ENCODE peak calls at places on chromosomes 6 and 20, in five cellular contexts. One of them, this sample, is unnamed.

GRCh38 chr6:140779341-140779740 is 1353.4 kb upstream of the GJE1 start:
- DNase-seq in neural progenitor cell: no peak
- DNase-seq in osteoblast: no peak
- DNase-seq in IMR-90: peak; percentile 54
- DNase-seq in DND-41: no peak
- DNase-seq in this sample: no peak

GRCh38 chr20:46699651-46700359 is 9.6 kb upstream of the SLC2A10 start:
- DNase-seq in neural progenitor cell: peak; percentile 50
- DNase-seq in osteoblast: no peak
- DNase-seq in IMR-90: peak; percentile 52
- DNase-seq in DND-41: no peak
- DNase-seq in this sample: no peak

GRCh38 chr20:51452734-51453133 is 89.8 kb downstream of the NFATC2 start:
- DNase-seq in neural progenitor cell: no peak
- DNase-seq in osteoblast: no peak
- DNase-seq in IMR-90: no peak
- DNase-seq in DND-41: no peak
- DNase-seq in this sample: no peak

GRCh38 chr6:111837007-111837406 is 36.2 kb downstream of the FYN start:
- DNase-seq in neural progenitor cell: no peak
- DNase-seq in osteoblast: peak; percentile 23
- DNase-seq in IMR-90: no peak
- DNase-seq in DND-41: no peak
- DNase-seq in this sample: no peak

GRCh38 chr20:51666126-51666525 is 102.1 kb downstream of the ATP9A start:
- DNase-seq in neural progenitor cell: no peak
- DNase-seq in osteoblast: no peak
- DNase-seq in IMR-90: no peak
- DNase-seq in DND-41: no peak
- DNase-seq in this sample: no peak

GRCh38 chr6:73074175-73074574 is 151.1 kb downstream of the KHDC1L start:
- DNase-seq in neural progenitor cell: no peak
- DNase-seq in osteoblast: no peak
- DNase-seq in IMR-90: peak; percentile 83
- DNase-seq in DND-41: no peak
- DNase-seq in this sample: peak; percentile 90

GRCh38 chr20:7161690-7162089 is 394.2 kb downstream of the BMP2 start:
- DNase-seq in neural progenitor cell: peak; percentile 32
- DNase-seq in osteoblast: no peak
- DNase-seq in IMR-90: no peak
- DNase-seq in DND-41: no peak
- DNase-seq in this sample: no peak

GRCh38 chr6:103327079-103327478 is 1532.6 kb downstream of the HACE1 start:
- DNase-seq in neural progenitor cell: peak; percentile 34
- DNase-seq in osteoblast: no peak
- DNase-seq in IMR-90: no peak
- DNase-seq in DND-41: no peak
- DNase-seq in this sample: no peak

GRCh38 chr6:75631847-75632246 is 30.2 kb downstream of the SENP6 start:
- DNase-seq in neural progenitor cell: no peak
- DNase-seq in osteoblast: no peak
- DNase-seq in IMR-90: no peak
- DNase-seq in DND-41: no peak
- DNase-seq in this sample: no peak

GRCh38 chr6:1313755-1314503 is 2.0 kb downstream of the FOXQ1 start:
- DNase-seq in neural progenitor cell: peak; percentile 84
- DNase-seq in osteoblast: peak; percentile 90
- DNase-seq in IMR-90: no peak
- DNase-seq in DND-41: no peak
- DNase-seq in this sample: no peak

GRCh38 chr6:1313364-1313754 is 1.5 kb downstream of the FOXQ1 start:
- DNase-seq in neural progenitor cell: no peak
- DNase-seq in osteoblast: peak; percentile 83
- DNase-seq in IMR-90: no peak
- DNase-seq in DND-41: no peak
- DNase-seq in this sample: no peak

GRCh38 chr6:1312193-1312443 is 220 bp downstream of the FOXQ1 start:
- DNase-seq in neural progenitor cell: no peak
- DNase-seq in osteoblast: no peak
- DNase-seq in IMR-90: no peak
- DNase-seq in DND-41: no peak
- DNase-seq in this sample: no peak

GRCh38 chr6:1311400-1312192 is at the start of gene FOXQ1:
- DNase-seq in neural progenitor cell: peak; percentile 72
- DNase-seq in osteoblast: peak; percentile 91
- DNase-seq in IMR-90: peak; percentile 40
- DNase-seq in DND-41: no peak
- DNase-seq in this sample: no peak

DNA sequence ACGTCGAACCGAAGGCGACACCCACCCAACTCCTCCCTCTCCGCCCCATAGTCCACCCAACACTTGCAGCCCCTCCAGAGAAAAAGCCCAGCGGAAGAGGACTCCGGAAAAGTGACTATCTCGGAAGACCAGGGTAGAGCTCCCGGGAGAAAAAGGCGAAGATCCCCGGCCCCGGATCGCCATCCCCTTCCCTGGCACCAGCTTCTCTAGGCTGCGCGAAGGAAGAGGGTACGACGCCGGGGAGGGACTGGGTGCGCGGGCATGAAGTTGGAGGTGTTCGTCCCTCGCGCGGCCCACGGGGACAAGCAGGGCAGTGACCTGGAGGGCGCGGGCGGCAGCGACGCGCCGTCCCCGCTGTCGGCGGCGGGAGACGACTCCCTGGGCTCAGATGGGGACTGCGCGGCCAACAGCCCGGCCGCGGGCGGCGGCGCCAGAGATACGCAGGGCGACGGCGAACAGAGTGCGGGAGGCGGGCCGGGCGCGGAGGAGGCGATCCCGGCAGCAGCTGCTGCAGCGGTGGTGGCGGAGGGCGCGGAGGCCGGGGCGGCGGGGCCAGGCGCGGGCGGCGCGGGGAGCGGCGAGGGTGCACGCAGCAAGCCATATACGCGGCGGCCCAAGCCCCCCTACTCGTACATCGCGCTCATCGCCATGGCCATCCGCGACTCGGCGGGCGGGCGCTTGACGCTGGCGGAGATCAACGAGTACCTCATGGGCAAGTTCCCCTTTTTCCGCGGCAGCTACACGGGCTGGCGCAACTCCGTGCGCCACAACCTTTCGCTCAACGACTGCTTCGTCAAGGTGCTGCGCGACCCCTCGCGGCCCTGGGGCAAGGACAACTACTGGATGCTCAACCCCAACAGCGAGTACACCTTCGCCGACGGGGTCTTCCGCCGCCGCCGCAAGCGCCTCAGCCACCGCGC is 806 bp downstream of the FOXQ1 start:
- DNase-seq in neural progenitor cell: peak; percentile 66
- DNase-seq in osteoblast: peak; percentile 58
- DNase-seq in IMR-90: no peak
- DNase-seq in DND-41: no peak
- DNase-seq in this sample: no peak
- H3K4me3 ChIP-seq in neural progenitor cell: peak overlapping the region; percentile 52
- H3K4me3 ChIP-seq in osteoblast: peak overlapping the region; percentile 35
- H3K4me3 ChIP-seq in IMR-90: peak overlapping the region; percentile 37
- H3K4me3 ChIP-seq in DND-41: no peak overlapping the region
- H3K4me3 ChIP-seq in this sample: peak overlapping the region; percentile 46

GRCh38 chr20:6014957-6015356 is 38.9 kb downstream of the LRRN4 start:
- DNase-seq in neural progenitor cell: no peak
- DNase-seq in osteoblast: no peak
- DNase-seq in IMR-90: no peak
- DNase-seq in DND-41: no peak
- DNase-seq in this sample: no peak

GRCh38 chr20:6017467-6017866 is 36.4 kb downstream of the LRRN4 start:
- DNase-seq in neural progenitor cell: no peak
- DNase-seq in osteoblast: no peak
- DNase-seq in IMR-90: no peak
- DNase-seq in DND-41: no peak
- DNase-seq in this sample: no peak

GRCh38 chr20:6012166-6012565 is 41.7 kb downstream of the LRRN4 start:
- DNase-seq in neural progenitor cell: no peak
- DNase-seq in osteoblast: no peak
- DNase-seq in IMR-90: no peak
- DNase-seq in DND-41: no peak
- DNase-seq in this sample: no peak

GRCh38 chr20:6017880-6018279 is 36.0 kb downstream of the LRRN4 start:
- DNase-seq in neural progenitor cell: no peak
- DNase-seq in osteoblast: no peak
- DNase-seq in IMR-90: no peak
- DNase-seq in DND-41: no peak
- DNase-seq in this sample: no peak

DNA sequence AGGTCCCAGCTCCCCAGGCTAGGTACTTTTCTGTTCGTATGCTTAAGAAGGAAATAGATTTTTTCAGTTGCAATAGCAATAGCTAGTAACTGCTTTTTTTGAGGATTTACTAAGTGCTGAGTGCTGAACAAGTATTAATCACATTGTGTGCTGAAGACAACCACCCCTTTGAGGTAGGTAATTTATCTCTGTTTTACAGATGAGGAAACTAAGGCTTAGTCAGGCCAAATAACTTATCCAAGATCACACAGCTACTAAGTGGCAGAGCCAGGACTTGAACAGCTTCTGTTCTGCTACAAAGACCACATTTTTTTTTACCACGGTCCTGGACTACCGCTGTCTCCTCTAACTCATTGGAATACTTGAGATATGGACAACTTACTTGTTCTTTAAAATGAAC is 39.8 kb downstream of the LRRN4 start:
- DNase-seq in neural progenitor cell: no peak
- DNase-seq in osteoblast: no peak
- DNase-seq in IMR-90: no peak
- DNase-seq in DND-41: no peak
- DNase-seq in this sample: no peak
- H4K20me1 ChIP-seq in neural progenitor cell: no peaks in the 10 kb centered on the region
- H4K20me1 ChIP-seq in osteoblast: peaks cover 26% of the 10 kb centered on the region
- H4K20me1 ChIP-seq in IMR-90: peaks cover 11% of the 10 kb centered on the region
- H4K20me1 ChIP-seq in DND-41: peaks cover 25% of the 10 kb centered on the region
- H4K20me1 ChIP-seq in this sample: peaks cover 71% of the 10 kb centered on the region

GRCh38 chr20:49810491-49811190 is 2.0 kb upstream of the SLC9A8 start:
- DNase-seq in neural progenitor cell: no peak
- DNase-seq in osteoblast: no peak
- DNase-seq in IMR-90: no peak
- DNase-seq in DND-41: no peak
- DNase-seq in this sample: no peak

GRCh38 chr20:49812463-49813304 is at the start of gene SLC9A8:
- DNase-seq in neural progenitor cell: peak; percentile 95
- DNase-seq in osteoblast: peak; percentile 93
- DNase-seq in IMR-90: peak; percentile 85
- DNase-seq in DND-41: peak; percentile 92
- DNase-seq in this sample: peak; percentile 72

GRCh38 chr20:49811825-49812462 is 684 bp upstream of the SLC9A8 start:
- DNase-seq in neural progenitor cell: no peak
- DNase-seq in osteoblast: peak; percentile 65
- DNase-seq in IMR-90: peak; percentile 63
- DNase-seq in DND-41: no peak
- DNase-seq in this sample: peak; percentile 46

GRCh38 chr20:49813305-49813974 is 812 bp downstream of the SLC9A8 start:
- DNase-seq in neural progenitor cell: no peak
- DNase-seq in osteoblast: no peak
- DNase-seq in IMR-90: no peak
- DNase-seq in DND-41: no peak
- DNase-seq in this sample: no peak

DNA sequence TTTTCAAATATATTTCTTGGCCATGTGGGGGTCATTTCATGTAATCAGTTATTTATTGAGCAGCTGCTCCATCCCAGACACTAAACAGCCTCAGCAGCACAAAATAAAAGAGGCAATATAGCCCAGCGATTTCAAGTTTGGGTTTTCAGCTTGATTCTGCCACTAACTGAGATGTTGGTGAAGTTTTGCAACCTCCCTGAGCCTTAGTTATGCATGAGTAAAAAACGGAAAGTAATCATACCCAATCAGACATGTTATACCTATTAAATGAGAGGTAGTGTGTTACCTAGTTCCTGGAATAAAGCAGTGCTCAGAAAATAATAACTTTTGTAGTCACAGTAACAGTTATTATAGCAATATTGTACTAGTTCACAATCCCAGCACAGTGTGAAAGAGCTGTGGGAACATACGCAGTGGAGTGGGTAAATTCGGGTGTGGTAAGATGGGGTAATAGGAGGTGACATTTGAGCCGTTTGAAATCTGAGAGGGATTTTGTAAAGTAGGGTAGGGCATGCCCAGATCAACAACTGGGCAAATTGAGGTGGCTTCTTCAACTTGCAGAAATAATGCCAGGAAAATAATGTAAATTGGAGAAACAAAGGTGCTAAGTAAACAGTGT is 1.5 kb downstream of the SLC9A8 start:
- DNase-seq in neural progenitor cell: no peak
- DNase-seq in osteoblast: no peak
- DNase-seq in IMR-90: no peak
- DNase-seq in DND-41: no peak
- DNase-seq in this sample: no peak
- H3K4me3 ChIP-seq in neural progenitor cell: no peak overlapping the region
- H3K4me3 ChIP-seq in osteoblast: no peak overlapping the region
- H3K4me3 ChIP-seq in IMR-90: no peak overlapping the region
- H3K4me3 ChIP-seq in DND-41: peak overlapping the region; percentile 70
- H3K4me3 ChIP-seq in this sample: peak overlapping the region; percentile 77

DNA sequence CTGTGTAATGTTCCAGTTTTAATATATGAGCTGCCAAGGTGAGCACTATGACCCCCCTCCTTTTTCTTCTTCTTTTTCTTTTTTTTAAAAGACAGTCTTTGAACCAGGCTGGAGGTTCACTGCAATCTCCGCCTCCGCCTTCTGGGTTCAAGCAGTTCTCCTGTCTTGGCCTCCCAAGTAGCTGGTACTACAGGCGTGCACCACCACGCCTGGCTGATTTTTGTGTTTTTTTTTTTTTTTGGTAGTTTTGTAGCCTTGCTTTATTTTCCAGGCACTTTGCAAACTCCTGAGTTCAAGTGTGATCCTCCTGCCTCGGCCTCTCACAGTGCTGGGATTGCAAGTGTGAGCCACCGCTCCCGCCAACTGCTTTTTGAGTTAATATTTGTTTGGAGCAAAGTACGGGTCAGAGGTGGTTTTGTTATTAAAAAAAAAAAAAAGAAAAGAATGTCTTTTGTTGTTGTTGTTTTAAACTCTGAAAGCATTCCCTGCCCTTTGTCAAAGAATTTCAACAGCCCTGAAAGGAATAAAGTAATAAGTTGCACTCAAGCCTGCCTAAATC is 78.6 kb downstream of the JARID2 start:
- DNase-seq in neural progenitor cell: no peak
- DNase-seq in osteoblast: no peak
- DNase-seq in IMR-90: no peak
- DNase-seq in DND-41: no peak
- DNase-seq in this sample: no peak
- H4K20me1 ChIP-seq in neural progenitor cell: peaks cover 84% of the 10 kb centered on the region
- H4K20me1 ChIP-seq in osteoblast: peaks cover 43% of the 10 kb centered on the region
- H4K20me1 ChIP-seq in IMR-90: peaks cover 84% of the 10 kb centered on the region
- H4K20me1 ChIP-seq in DND-41: peaks cover 52% of the 10 kb centered on the region
- H4K20me1 ChIP-seq in this sample: peaks cover 87% of the 10 kb centered on the region